ENCODE peak calls at places on chromosomes 4 and X, in six cellular contexts. O, Q, G, E, V and C are unnamed samples.

GRCh38 chr4:120922390-120923200 is at the start of gene PRDM5:
- DNase-seq in O (peak), E (peak), G (peak), V (peak), Q (peak), C (peak)

GRCh38 chrX:103656623-103657022 is 27.8 kb downstream of the TCEAL1 start:
- DNase-seq in G (peak), E (peak), Q (no peak), V (no peak), O (no peak), C (no peak)

GRCh38 chr4:141036786-141037185 is 96.5 kb downstream of the RNF150 start:
- DNase-seq in O (no peak), G (peak), V (no peak), E (peak), Q (no peak), C (no peak)

GRCh38 chr4:2393353-2394270 is 24.8 kb downstream of the ZFYVE28 start:
- DNase-seq in E (no peak), Q (no peak), V (no peak), O (no peak), G (no peak), C (peak)

GRCh38 chr4:15587649-15588048 is 67.5 kb downstream of the FBXL5 start:
- DNase-seq in V (no peak), O (no peak), Q (peak), E (no peak), G (peak), C (no peak)

GRCh38 chr4:87042221-87042620 is 107.4 kb downstream of the AFF1 start:
- DNase-seq in V (no peak), O (no peak), E (no peak), Q (no peak), G (no peak), C (no peak)

GRCh38 chrX:150282953-150283352 is 80.2 kb upstream of the MAMLD1 start:
- DNase-seq in V (no peak), Q (no peak), G (no peak), O (no peak), E (no peak), C (no peak)

GRCh38 chr4:174815282-174815681 is 13.8 kb downstream of the GLRA3 start:
- DNase-seq in O (no peak), V (no peak), Q (no peak), E (no peak), G (no peak), C (no peak)

GRCh38 chr4:24229976-24230375 is 340.1 kb upstream of the PPARGC1A start:
- DNase-seq in V (no peak), G (peak), E (no peak), O (no peak), Q (peak), C (no peak)

GRCh38 chr4:111602848-111603247 is 542.4 kb upstream of the FAM241A start:
- DNase-seq in E (peak), O (no peak), Q (no peak), V (no peak), G (peak), C (no peak)